ENCODE peak calls at places on chromosome 19, in five cellular contexts. G is GM23338, M is psoas muscle, N is IMR-90, F is AG04450. I is an unnamed sample.

GRCh38 chr19:18306209-18306902 is 16.5 kb downstream of the LSM4 start:
- DNase-seq in G (no peak), M (no peak), N (no peak), F (no peak), I (no peak)

GRCh38 chr19:42219812-42220750 is at the start of gene ZNF526:
- DNase-seq in G (peak; percentile 99), M (peak; percentile 97), N (peak; percentile 97), F (peak; percentile 94), I (peak; percentile 96)

GRCh38 chr19:13984875-13985741 is 21.0 kb downstream of the RFX1 start:
- DNase-seq in G (no peak), M (no peak), N (no peak), F (no peak), I (no peak)

GRCh38 chr19:43447655-43448054 is 17.8 kb downstream of the LYPD3 start:
- DNase-seq in G (no peak), M (no peak), N (no peak), F (no peak), I (no peak)

GRCh38 chr19:58554494-58555368 is at the start of gene CHMP2A:
- DNase-seq in G (peak; percentile 99), M (peak; percentile 99), N (peak; percentile 95), F (peak; percentile 90), I (peak; percentile 94)

GRCh38 chr19:47107201-47107952 is 6.2 kb downstream of the ZC3H4 start:
- DNase-seq in G (no peak), M (no peak), N (peak; percentile 45), F (no peak), I (no peak)

GRCh38 chr19:50649433-50650391 is at the start of gene C19orf81:
- DNase-seq in G (peak; percentile 97), M (no peak), N (peak; percentile 6), F (no peak), I (no peak)

GRCh38 chr19:54418030-54418929 is 3.0 kb downstream of the TTYH1 start:
- DNase-seq in G (peak; percentile 43), M (no peak), N (peak; percentile 19), F (no peak), I (peak; percentile 68)

GRCh38 chr19:54415208-54415900 is at the start of gene TTYH1:
- DNase-seq in G (peak; percentile 66), M (no peak), N (no peak), F (no peak), I (no peak)

GRCh38 chr19:39469036-39469435 is 11.6 kb upstream of the TIMM50 start:
- DNase-seq in G (peak; percentile 29), M (no peak), N (no peak), F (no peak), I (no peak)

GRCh38 chr19:11420429-11420893 is 1.3 kb upstream of the RGL3 start:
- DNase-seq in G (peak; percentile 44), M (peak; percentile 72), N (no peak), F (no peak), I (no peak)

GRCh38 chr19:17420267-17420924 is 549 bp downstream of the MVB12A start:
- DNase-seq in G (peak; percentile 68), M (peak; percentile 42), N (no peak), F (no peak), I (no peak)

GRCh38 chr19:39599116-39599515 is 3.2 kb upstream of the LGALS13 start:
- DNase-seq in G (peak; percentile 69), M (no peak), N (peak; percentile 27), F (no peak), I (peak; percentile 15)

GRCh38 chr19:53853707-53854106 is 14.0 kb upstream of the MYADM start:
- DNase-seq in G (no peak), M (no peak), N (no peak), F (no peak), I (no peak)

GRCh38 chr19:41350735-41351338 is 2.9 kb downstream of the TGFB1 start:
- DNase-seq in G (peak; percentile 26), M (no peak), N (peak; percentile 21), F (no peak), I (no peak)

GRCh38 chr19:33348301-33349010 is 25.1 kb upstream of the CEBPG start:
- DNase-seq in G (no peak), M (no peak), N (no peak), F (no peak), I (no peak)

GRCh38 chr19:39828015-39828633 is 5.8 kb downstream of the DYRK1B start:
- DNase-seq in G (no peak), M (no peak), N (no peak), F (no peak), I (no peak)

GRCh38 chr19:16899566-16900075 is 10.8 kb downstream of the F2RL3 start:
- DNase-seq in G (peak; percentile 73), M (no peak), N (no peak), F (no peak), I (peak; percentile 14)

GRCh38 chr19:55418185-55418584 is 10.6 kb upstream of the UBE2S start:
- DNase-seq in G (peak; percentile 92), M (no peak), N (peak; percentile 91), F (peak; percentile 73), I (peak; percentile 80)

GRCh38 chr19:34327851-34328250 is 37.1 kb upstream of the GPI start:
- DNase-seq in G (no peak), M (no peak), N (no peak), F (no peak), I (no peak)

GRCh38 chr19:13838071-13838942 is 38.6 kb upstream of the NANOS3 start:
- DNase-seq in G (no peak), M (no peak), N (no peak), F (no peak), I (no peak)

GRCh38 chr19:42206871-42207755 is 10.4 kb downstream of the DEDD2 start:
- DNase-seq in G (no peak), M (no peak), N (peak; percentile 44), F (no peak), I (peak; percentile 22)

GRCh38 chr19:38977445-38978314 is 2.1 kb upstream of the FBXO17 start:
- DNase-seq in G (no peak), M (no peak), N (peak; percentile 50), F (no peak), I (no peak)

GRCh38 chr19:4720037-4720700 is 3.5 kb downstream of the DPP9 start:
- DNase-seq in G (no peak), M (no peak), N (no peak), F (no peak), I (no peak)

GRCh38 chr19:4723465-4724251 is at the start of gene DPP9:
- DNase-seq in G (peak; percentile 98), M (peak; percentile 98), N (peak; percentile 98), F (peak; percentile 96), I (peak; percentile 96)

GRCh38 chr19:4722671-4723464 is 774 bp downstream of the DPP9 start:
- DNase-seq in G (no peak), M (no peak), N (peak; percentile 53), F (no peak), I (peak; percentile 60)

GRCh38 chr19:4719499-4719866 is 4.2 kb downstream of the DPP9 start:
- DNase-seq in G (no peak), M (no peak), N (no peak), F (no peak), I (no peak)

GRCh38 chr19:4721196-4721595 is 2.4 kb downstream of the DPP9 start:
- DNase-seq in G (no peak), M (no peak), N (no peak), F (no peak), I (no peak)
- TF ChIP-seq CTCF in G (no peak), M (no peak), N (no peak), F (no peak), I (no peak)

DNA sequence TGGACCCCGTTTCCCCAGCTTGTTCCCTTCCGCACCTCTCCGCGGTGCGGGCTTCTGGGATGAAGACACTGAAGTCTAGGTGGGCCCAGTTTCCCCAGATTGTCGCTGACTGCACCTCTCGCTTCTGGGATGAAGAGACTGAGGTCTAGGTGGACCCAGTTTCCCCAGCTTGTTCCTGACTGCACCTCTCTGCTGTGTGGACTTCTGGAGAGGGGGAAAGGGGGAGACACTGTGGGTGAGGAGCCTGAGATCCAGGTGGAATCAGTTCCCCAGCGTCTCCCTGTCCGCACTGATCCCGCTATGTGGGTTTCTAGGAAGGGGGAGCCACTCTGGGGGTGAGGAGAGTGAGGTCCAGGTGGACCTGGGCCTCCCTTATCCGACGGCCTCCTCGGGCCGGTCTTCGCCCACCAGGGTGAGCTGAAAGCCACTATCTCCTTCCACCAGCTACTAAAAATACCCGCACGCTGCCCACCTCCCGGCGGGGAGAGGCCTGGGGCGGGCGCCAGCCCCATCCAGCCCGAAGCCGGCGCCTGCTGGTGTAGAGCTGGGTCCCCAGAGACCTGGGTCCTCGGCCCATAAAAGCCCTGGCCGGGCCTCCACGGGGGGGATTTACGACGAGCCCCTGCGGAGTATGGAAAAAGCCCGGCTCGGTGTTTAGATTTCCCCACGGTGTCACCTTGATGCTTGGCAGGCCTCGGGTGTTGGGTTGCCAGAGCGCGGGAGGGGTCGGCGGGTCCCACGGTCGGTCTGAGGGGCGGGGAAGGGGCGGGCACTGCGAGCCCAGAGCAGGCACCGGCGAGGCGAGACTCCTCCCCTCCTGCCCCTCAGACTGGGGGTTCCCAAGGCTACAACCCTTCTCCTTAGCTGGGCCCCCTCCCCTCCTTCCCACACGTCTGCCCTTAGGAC is 10.6 kb downstream of the FUT6 start:
- DNase-seq in G (peak; percentile 74), M (no peak), N (no peak), F (no peak), I (no peak)
- TF ChIP-seq CTCF in G (no peak), M (no peak), N (no peak), F (no peak), I (no peak)

DNA sequence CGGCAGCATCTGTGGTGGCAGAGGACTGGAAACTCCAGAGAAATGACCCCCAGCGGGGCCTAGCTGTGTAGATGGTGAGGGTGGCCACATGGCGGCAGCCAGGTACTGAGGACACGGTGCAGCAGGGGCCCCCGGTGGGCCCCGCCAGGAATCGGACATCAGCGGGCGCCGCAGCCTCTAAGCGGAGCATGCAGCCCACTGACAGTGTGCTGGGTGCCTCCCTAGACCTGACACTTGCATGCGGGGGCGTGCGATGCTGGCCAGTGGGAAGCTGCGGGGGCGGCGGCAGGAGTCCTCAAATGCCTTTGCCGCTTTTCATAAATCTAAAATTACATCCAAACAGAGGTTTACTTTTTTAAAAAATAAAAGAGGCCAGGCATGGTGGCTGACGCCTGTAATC is 16.1 kb downstream of the ADAT3 start:
- DNase-seq in G (no peak), M (no peak), N (no peak), F (no peak), I (no peak)
- TF ChIP-seq CTCF in G (no peak), M (no peak), N (no peak), F (no peak), I (no peak)

DNA sequence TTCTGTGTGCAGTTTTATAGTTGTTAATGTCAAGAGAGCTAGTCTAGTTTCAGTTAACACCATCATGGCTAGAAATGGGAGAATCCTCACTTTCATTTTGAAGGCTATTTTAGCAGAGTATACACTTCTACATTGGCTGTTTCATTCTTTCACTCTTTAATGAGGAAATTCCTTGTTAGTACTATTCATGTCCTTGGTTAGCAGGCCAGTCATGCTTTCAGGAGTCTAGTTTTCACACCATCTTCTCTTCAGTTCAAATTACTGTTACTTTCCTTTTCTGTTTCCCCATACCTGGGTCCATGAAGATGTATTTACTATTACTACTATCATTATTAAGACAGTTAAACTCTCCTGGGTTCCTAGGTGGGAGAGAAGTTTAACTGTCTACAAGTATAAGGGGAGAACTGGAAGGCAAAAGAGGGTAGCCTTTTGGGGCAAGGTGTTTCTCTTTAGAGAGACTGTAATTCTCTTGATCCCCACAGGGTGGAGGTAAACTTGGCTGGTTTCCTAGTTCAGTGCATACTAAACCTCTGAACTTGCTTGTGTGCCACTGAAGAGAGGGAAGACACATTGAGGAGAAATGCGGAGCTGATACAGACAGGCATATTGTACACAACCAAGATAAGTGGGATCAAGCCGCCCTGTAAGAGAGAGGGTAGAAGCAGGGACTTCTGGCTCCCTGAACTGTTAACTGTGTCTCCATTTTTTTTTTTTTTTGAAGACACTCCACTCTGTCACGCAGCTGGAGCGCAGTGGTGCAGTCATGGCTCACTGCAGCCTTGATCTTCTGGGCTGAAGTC is 41.3 kb upstream of the IGFL4 start:
- DNase-seq in G (peak; percentile 80), M (no peak), N (peak; percentile 67), F (no peak), I (peak; percentile 46)
- TF ChIP-seq CTCF in G (peak; percentile 76), M (peak; percentile 59), N (peak; percentile 71), F (peak; percentile 79), I (peak; percentile 71)

I was measured in brain microvascular endothelial cell.